ENCODE peak calls at places on chromosome 7, in six cellular contexts. D is fibroblast of villous mesenchyme, N is T-helper 1 cell, Q is ovary, C is NCI-H345, O is neuronal stem cell. T is an unnamed sample.

GRCh38 chr7:706721-707120 is 19.8 kb upstream of the DNAAF5 start:
- DNase-seq in D (no peak), N (no peak), Q (peak), C (no peak), O (no peak), T (no peak)

GRCh38 chr7:129212126-129212525 is 12.7 kb upstream of the AHCYL2 start:
- DNase-seq in D (no peak), N (no peak), Q (no peak), C (no peak), O (no peak), T (no peak)

GRCh38 chr7:6106140-6106904 is 75.1 kb downstream of the ANKRD61 start:
- DNase-seq in D (peak), N (no peak), Q (no peak), C (peak), O (no peak), T (peak)

GRCh38 chr7:126185959-126186580 is 1066.7 kb downstream of the GRM8 start:
- DNase-seq in D (no peak), N (no peak), Q (no peak), C (peak), O (no peak), T (no peak)

GRCh38 chr7:65809259-65809981 is 63.5 kb upstream of the VKORC1L1 start:
- DNase-seq in D (no peak), N (no peak), Q (no peak), C (no peak), O (no peak), T (no peak)

GRCh38 chr7:94949532-94949931 is 42.1 kb downstream of the PPP1R9A start:
- DNase-seq in D (no peak), N (no peak), Q (no peak), C (no peak), O (no peak), T (no peak)

GRCh38 chr7:151271699-151272355 is 23.3 kb upstream of the SMARCD3 start:
- DNase-seq in D (peak), N (no peak), Q (no peak), C (no peak), O (no peak), T (no peak)

GRCh38 chr7:141685285-141686035 is 16.5 kb downstream of the DENND11 start:
- DNase-seq in D (no peak), N (no peak), Q (no peak), C (no peak), O (no peak), T (no peak)

GRCh38 chr7:33530664-33531063 is 374.7 kb upstream of the BMPER start:
- DNase-seq in D (no peak), N (no peak), Q (no peak), C (no peak), O (no peak), T (no peak)